ENCODE peak calls at places on chromosome 14, in eight cellular contexts. V is activated T-cell treated with anti-CD3 and anti-CD28 coated beads, Interleukin-2, amount 50 U/mL, for 72 hours; C is activated gamma-delta T cell treated with Interleukin-2 at 50 U/mL for 16 hours; D is WTC11; P is T-helper 9 cell; Z is G401; J is COR-L47; X is GM04504. L is an unnamed sample.

GRCh38 chr14:79712302-79712950 is 498.9 kb downstream of the DIO2 start:
- DNase-seq in X (no peak), D (no peak), C (no peak), J (no peak), P (no peak), V (no peak), Z (no peak), L (no peak)

GRCh38 chr14:65808390-65808789 is 395.9 kb downstream of the FUT8 start:
- DNase-seq in X (no peak), P (no peak), V (no peak), Z (no peak), J (no peak), D (no peak), C (no peak), L (no peak)

GRCh38 chr14:22558221-22558913 is 30.7 kb downstream of the DAD1 start:
- DNase-seq in J (no peak), C (peak), P (peak), V (peak), Z (no peak), X (no peak), D (peak), L (no peak)

GRCh38 chr14:63562414-63562813 is 19.2 kb upstream of the PPP2R5E start:
- DNase-seq in J (no peak), D (no peak), C (no peak), X (no peak), V (no peak), Z (no peak), P (no peak), L (no peak)

GRCh38 chr14:67370830-67371229 is 10.7 kb downstream of the EIF2S1 start:
- DNase-seq in J (no peak), D (no peak), Z (no peak), C (no peak), X (no peak), P (no peak), V (no peak), L (no peak)

GRCh38 chr14:50085570-50086315 is 30.6 kb downstream of the VCPKMT start:
- DNase-seq in V (peak), X (peak), D (no peak), C (no peak), P (no peak), J (no peak), Z (no peak), L (no peak)

GRCh38 chr14:70649803-70650202 is 8.1 kb downstream of the TTC9 start:
- DNase-seq in C (no peak), X (no peak), D (no peak), V (no peak), P (no peak), J (no peak), Z (no peak), L (no peak)

GRCh38 chr14:77791225-77791600 is 8.7 kb upstream of the ADCK1 start:
- DNase-seq in C (no peak), X (no peak), P (no peak), J (no peak), Z (no peak), V (no peak), D (no peak), L (no peak)

GRCh38 chr14:76647699-76648298 is 113.5 kb upstream of the VASH1 start:
- DNase-seq in V (peak), P (no peak), D (peak), X (peak), Z (peak), C (no peak), J (peak), L (no peak)

GRCh38 chr14:57822081-57822480 is 43.8 kb downstream of the SLC35F4 start:
- DNase-seq in D (no peak), X (no peak), P (no peak), C (no peak), J (no peak), V (no peak), Z (no peak), L (no peak)

GRCh38 chr14:20427231-20428009 is 8.5 kb downstream of the KLHL33 start:
- DNase-seq in C (no peak), X (no peak), V (no peak), J (no peak), D (no peak), P (no peak), Z (no peak), L (no peak)

GRCh38 chr14:76729195-76729594 is 32.1 kb upstream of the VASH1 start:
- DNase-seq in X (no peak), J (no peak), D (no peak), V (no peak), P (no peak), Z (no peak), C (no peak), L (no peak)

GRCh38 chr14:25006961-25007795 is 42.8 kb downstream of the STXBP6 start:
- DNase-seq in Z (no peak), C (no peak), J (no peak), X (no peak), V (no peak), P (no peak), D (no peak), L (no peak)

GRCh38 chr14:100810861-100811461 is 15.0 kb upstream of the MEG3 start:
- DNase-seq in J (no peak), Z (no peak), P (no peak), X (no peak), C (no peak), V (no peak), D (no peak), L (no peak)

GRCh38 chr14:105398726-105399440 is 545 bp downstream of the TEX22 start:
- DNase-seq in J (peak), D (no peak), X (no peak), P (no peak), V (peak), Z (no peak), C (no peak), L (no peak)

GRCh38 chr14:49999216-49999761 is 106.4 kb downstream of the ARF6 start:
- DNase-seq in J (no peak), Z (peak), C (peak), D (no peak), X (no peak), P (peak), V (peak), L (no peak)

L was measured in smooth muscle cell of the brain vasculature.